ENCODE peak calls at places on chromosome 19, in four cellular contexts. R, I, X and A are unnamed samples.

GRCh38 chr19:44055870-44056269 is 4.0 kb downstream of the ZNF223 start:
- DNase-seq in X (no peak), I (no peak), R (no peak), A (no peak)

GRCh38 chr19:54707932-54708331 is 16.3 kb upstream of the KIR3DL3 start:
- DNase-seq in R (peak), I (no peak), X (peak), A (peak)

GRCh38 chr19:2484178-2484937 is 8.4 kb downstream of the GADD45B start:
- DNase-seq in R (no peak), X (no peak), I (no peak), A (no peak)

GRCh38 chr19:4640247-4641000 is 1.1 kb downstream of the TNFAIP8L1 start:
- DNase-seq in R (no peak), X (no peak), I (no peak), A (no peak)

GRCh38 chr19:15456441-15456840 is 6.7 kb upstream of the WIZ start:
- DNase-seq in R (no peak), X (no peak), I (no peak), A (no peak)

GRCh38 chr19:16415806-16416205 is 56.0 kb downstream of the EPS15L1 start:
- DNase-seq in R (no peak), X (no peak), I (no peak), A (no peak)

GRCh38 chr19:22335716-22336115 is 49.5 kb downstream of the ZNF729 start:
- DNase-seq in X (peak), I (no peak), R (no peak), A (no peak)

GRCh38 chr19:23415561-23416191 is 20.4 kb upstream of the ZNF91 start:
- DNase-seq in R (peak), X (no peak), I (no peak), A (no peak)

GRCh38 chr19:13055213-13056051 is 47.2 kb downstream of the LYL1 start:
- DNase-seq in R (peak), X (peak), I (peak), A (no peak)

GRCh38 chr19:42409477-42409876 is 17.7 kb downstream of the LIPE start:
- DNase-seq in I (no peak), X (no peak), R (no peak), A (no peak)

GRCh38 chr19:6238643-6239281 is 41.0 kb downstream of the MLLT1 start:
- DNase-seq in X (no peak), I (peak), R (no peak), A (no peak)

GRCh38 chr19:40721936-40722661 is 5.2 kb downstream of the ITPKC start:
- DNase-seq in X (no peak), R (no peak), I (peak), A (no peak)

GRCh38 chr19:54665530-54665929 is 2.7 kb downstream of the LILRB4 start:
- DNase-seq in I (no peak), R (no peak), X (no peak), A (no peak)

GRCh38 chr19:12720851-12721655 is 2.7 kb downstream of the TNPO2 start:
- DNase-seq in I (peak), R (no peak), X (no peak), A (no peak)

GRCh38 chr19:16661480-16662034 is 618 bp downstream of the TMEM38A start:
- DNase-seq in R (peak), X (peak), I (no peak), A (peak)

GRCh38 chr19:14383898-14384669 is 2.8 kb downstream of the ADGRE5 start:
- DNase-seq in R (peak), X (peak), I (peak), A (peak)

GRCh38 chr19:9146882-9147281 is 6.7 kb downstream of the ZNF317 start:
- DNase-seq in I (no peak), X (no peak), R (no peak), A (no peak)

GRCh38 chr19:43552198-43552450 is 19.1 kb downstream of the ZNF575 start:
- DNase-seq in R (no peak), I (no peak), X (no peak), A (no peak)

GRCh38 chr19:15869109-15869555 is 28.7 kb downstream of the CYP4F2 start:
- DNase-seq in R (peak), X (no peak), I (peak), A (peak)

GRCh38 chr19:47315125-47315821 is 5.6 kb downstream of the C5AR1 start:
- DNase-seq in X (peak), R (peak), I (peak), A (no peak)

GRCh38 chr19:47241919-47242644 is 11.1 kb upstream of the BBC3 start:
- DNase-seq in I (no peak), R (no peak), X (no peak), A (peak)

GRCh38 chr19:53130506-53130905 is 2.2 kb downstream of the ZNF415 start:
- DNase-seq in X (no peak), I (no peak), R (no peak), A (no peak)

GRCh38 chr19:50315773-50316448 is 13.3 kb downstream of the KCNC3 start:
- DNase-seq in I (no peak), R (no peak), X (no peak), A (peak)

GRCh38 chr19:41570639-41571112 is 5.3 kb upstream of the CEACAM21 start:
- DNase-seq in X (peak), R (peak), I (peak), A (peak)

GRCh38 chr19:49339364-49340068 is 4.3 kb downstream of the CD37 start:
- DNase-seq in I (peak), R (peak), X (peak), A (peak)

GRCh38 chr19:40416918-40417713 is 3.9 kb upstream of the PRX start:
- DNase-seq in X (peak), R (peak), I (peak), A (peak)

GRCh38 chr19:6066661-6067646 is 43.3 kb downstream of the RFX2 start:
- DNase-seq in R (peak), X (peak), I (peak), A (no peak)

GRCh38 chr19:58361900-58362271 is 665 bp downstream of the ZNF497 start:
- DNase-seq in R (peak), X (no peak), I (peak), A (peak)

GRCh38 chr19:35533822-35534521 is 716 bp downstream of the GAPDHS start:
- DNase-seq in X (no peak), I (no peak), R (peak), A (peak)

GRCh38 chr19:7595466-7596133 is at the start of gene CAMSAP3:
- DNase-seq in R (peak), I (peak), X (no peak), A (peak)

GRCh38 chr19:15640294-15640903 is at the start of gene CYP4F3:
- DNase-seq in I (peak), R (peak), X (no peak), A (no peak)

GRCh38 chr19:38148337-38148736 is 75.7 kb downstream of the DPF1 start:
- DNase-seq in X (no peak), I (no peak), R (no peak), A (no peak)

GRCh38 chr19:4636151-4636717 is 3.1 kb upstream of the TNFAIP8L1 start:
- DNase-seq in I (peak), R (peak), X (no peak), A (peak)

GRCh38 chr19:55538132-55538531 is 1.2 kb upstream of the SBK2 start:
- DNase-seq in R (no peak), I (no peak), X (no peak), A (no peak)

GRCh38 chr19:37045140-37045539 is 33.1 kb upstream of the ZNF420 start:
- DNase-seq in X (no peak), I (no peak), R (no peak), A (no peak)

GRCh38 chr19:6639439-6639838 is 30.5 kb downstream of the TNFSF14 start:
- DNase-seq in X (no peak), R (no peak), I (peak), A (no peak)

GRCh38 chr19:35822579-35822978 is 9.9 kb upstream of the PRODH2 start:
- DNase-seq in X (no peak), R (no peak), I (no peak), A (no peak)

GRCh38 chr19:45406165-45406956 is at the start of gene POLR1G:
- DNase-seq in R (peak), X (peak), I (peak), A (peak)
- TF ChIP-seq CTCF in R (no peak), X (no peak), I (no peak), A (no peak)

GRCh38 chr19:18348171-18348570 is 7.8 kb downstream of the PGPEP1 start:
- DNase-seq in X (no peak), R (no peak), I (no peak), A (no peak)

GRCh38 chr19:18344546-18344945 is 4.1 kb downstream of the PGPEP1 start:
- DNase-seq in R (no peak), I (no peak), X (no peak), A (no peak)

GRCh38 chr19:18346091-18346490 is 5.7 kb downstream of the PGPEP1 start:
- DNase-seq in R (no peak), X (no peak), I (peak), A (no peak)

GRCh38 chr19:18342090-18342632 is 1.8 kb downstream of the PGPEP1 start:
- DNase-seq in X (no peak), R (no peak), I (no peak), A (no peak)

DNA sequence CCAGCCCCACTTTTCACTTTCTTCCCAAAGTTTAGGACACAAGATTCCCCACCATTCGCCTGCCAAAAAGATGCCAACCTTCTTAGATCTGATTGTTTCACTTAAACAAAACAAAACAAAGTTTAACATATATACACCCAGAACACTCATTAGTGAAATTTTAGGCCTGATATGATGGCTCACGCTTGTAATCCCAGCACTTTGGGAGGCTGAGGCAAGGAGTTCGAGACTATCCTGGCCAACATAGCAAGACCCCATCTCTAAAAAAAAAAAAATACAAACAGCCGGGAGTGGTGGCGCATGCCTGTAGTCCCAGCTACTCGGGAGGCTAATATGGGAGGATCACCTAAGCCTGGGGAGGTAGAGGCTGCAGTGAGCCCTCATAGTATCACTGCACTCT is 4.9 kb downstream of the PGPEP1 start:
- DNase-seq in X (no peak), R (no peak), I (no peak), A (no peak)
- TF ChIP-seq CTCF in X (no peak), R (no peak), I (no peak), A (no peak)

DNA sequence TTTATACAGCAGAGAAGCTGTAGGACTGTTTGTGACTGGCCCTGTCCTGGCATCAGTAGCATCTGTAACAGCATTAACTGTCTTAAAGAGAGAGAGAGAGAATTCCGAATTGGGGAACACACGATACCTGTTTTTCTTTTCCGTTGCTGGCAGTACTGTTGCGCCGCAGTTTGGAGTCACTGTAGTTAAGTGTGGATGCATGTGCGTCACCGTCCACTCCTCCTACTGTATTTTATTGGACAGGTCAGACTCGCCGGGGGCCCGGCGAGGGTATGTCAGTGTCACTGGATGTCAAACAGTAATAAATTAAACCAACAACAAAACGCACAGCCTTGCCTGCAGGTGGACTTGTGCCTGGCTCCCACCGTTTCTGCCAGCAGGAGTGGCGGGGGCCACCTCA is 27.3 kb upstream of the LDLR start:
- DNase-seq in R (no peak), I (no peak), X (no peak), A (no peak)
- TF ChIP-seq CTCF in R (no peak), I (no peak), X (no peak), A (no peak)

GRCh38 chr19:988081-988480 is 3.9 kb downstream of the WDR18 start:
- DNase-seq in X (no peak), R (no peak), I (no peak), A (no peak)

GRCh38 chr19:990119-990571 is 6.0 kb downstream of the WDR18 start:
- DNase-seq in R (no peak), X (no peak), I (no peak), A (no peak)

GRCh38 chr19:990746-991145 is 6.6 kb downstream of the WDR18 start:
- DNase-seq in X (no peak), R (no peak), I (no peak), A (no peak)

GRCh38 chr19:988510-988909 is 4.4 kb downstream of the WDR18 start:
- DNase-seq in I (no peak), R (no peak), X (no peak), A (no peak)

GRCh38 chr19:989381-990081 is 5.4 kb downstream of the WDR18 start:
- DNase-seq in X (no peak), R (no peak), I (no peak), A (no peak)
- TF ChIP-seq CTCF in X (no peak), R (no peak), I (peak), A (peak)

GRCh38 chr19:33248954-33249613 is 23.4 kb upstream of the SLC7A10 start:
- DNase-seq in I (peak), X (no peak), R (peak), A (no peak)
- TF ChIP-seq CTCF in I (no peak), X (no peak), R (no peak), A (no peak)